ENCODE peak calls at places on chromosomes 6 and 20, in eight cellular contexts. K, B, Y, O, C, Q, I and E are unnamed samples.
A peak's percentile ranks its signal among the peaks of the same experiment; 100 is the strongest.

GRCh38 chr6:20924911-20925543 is 390.8 kb downstream of the CDKAL1 start:
- DNase-seq in K (no peak), B (no peak), Y (no peak), O (no peak), C (no peak), Q (no peak), I (no peak), E (no peak)

GRCh38 chr6:6811151-6812002 is 222.9 kb downstream of the LY86 start:
- DNase-seq in K (peak; percentile 47), B (no peak), Y (peak; percentile 65), O (no peak), C (no peak), Q (no peak), I (peak; percentile 61), E (no peak)

GRCh38 chr6:56387621-56388413 is 140.4 kb upstream of the COL21A1 start:
- DNase-seq in K (no peak), B (no peak), Y (peak; percentile 31), O (peak; percentile 21), C (peak; percentile 58), Q (peak; percentile 63), I (peak; percentile 30), E (no peak)

GRCh38 chr6:32177182-32177787 is 920 bp upstream of the RNF5 start:
- DNase-seq in K (peak; percentile 83), B (no peak), Y (no peak), O (no peak), C (no peak), Q (no peak), I (peak; percentile 40), E (no peak)

GRCh38 chr20:51510961-51511360 is 31.6 kb downstream of the NFATC2 start:
- DNase-seq in K (no peak), B (no peak), Y (no peak), O (no peak), C (no peak), Q (no peak), I (no peak), E (no peak)

GRCh38 chr6:144434308-144434990 is 149.3 kb downstream of the UTRN start:
- DNase-seq in K (no peak), B (no peak), Y (no peak), O (no peak), C (no peak), Q (no peak), I (no peak), E (no peak)

GRCh38 chr6:109840796-109841195 is 137.3 kb upstream of the GPR6 start:
- DNase-seq in K (no peak), B (no peak), Y (no peak), O (no peak), C (no peak), Q (no peak), I (no peak), E (no peak)

GRCh38 chr6:33217681-33218080 is 9.4 kb downstream of the RING1 start:
- DNase-seq in K (no peak), B (no peak), Y (no peak), O (no peak), C (no peak), Q (no peak), I (no peak), E (no peak)

GRCh38 chr20:15902493-15902892 is 670.8 kb downstream of the KIF16B start:
- DNase-seq in K (peak; percentile 29), B (no peak), Y (no peak), O (no peak), C (no peak), Q (no peak), I (no peak), E (no peak)

GRCh38 chr6:10305740-10306423 is 109.0 kb downstream of the TFAP2A start:
- DNase-seq in K (no peak), B (no peak), Y (no peak), O (no peak), C (no peak), Q (no peak), I (no peak), E (no peak)

GRCh38 chr6:111781055-111781708 is 92.1 kb downstream of the FYN start:
- DNase-seq in K (no peak), B (no peak), Y (no peak), O (no peak), C (no peak), Q (no peak), I (no peak), E (no peak)

GRCh38 chr6:12404651-12405050 is 114.5 kb downstream of the EDN1 start:
- DNase-seq in K (no peak), B (no peak), Y (no peak), O (no peak), C (peak; percentile 35), Q (no peak), I (no peak), E (no peak)

GRCh38 chr6:107718341-107718740 is 105.8 kb downstream of the SCML4 start:
- DNase-seq in K (no peak), B (no peak), Y (no peak), O (no peak), C (no peak), Q (no peak), I (no peak), E (no peak)

GRCh38 chr6:134176283-134176975 is 124.0 kb upstream of the SLC2A12 start:
- DNase-seq in K (peak; percentile 69), B (peak; percentile 86), Y (peak; percentile 62), O (peak; percentile 38), C (peak; percentile 70), Q (peak; percentile 66), I (peak; percentile 74), E (no peak)

GRCh38 chr6:81937296-81937937 is 184.9 kb upstream of the TENT5A start:
- DNase-seq in K (no peak), B (no peak), Y (no peak), O (no peak), C (no peak), Q (no peak), I (no peak), E (no peak)

GRCh38 chr6:28383235-28384142 is 16.1 kb downstream of the ZSCAN12 start:
- DNase-seq in K (peak; percentile 95), B (peak; percentile 91), Y (peak; percentile 88), O (peak; percentile 9), C (peak; percentile 90), Q (peak; percentile 91), I (peak; percentile 89), E (no peak)

GRCh38 chr20:38447931-38448675 is 13.0 kb upstream of the SNHG17 start:
- DNase-seq in K (no peak), B (no peak), Y (no peak), O (no peak), C (no peak), Q (no peak), I (no peak), E (no peak)

GRCh38 chr20:47397652-47398301 is 41.3 kb upstream of the ZMYND8 start:
- DNase-seq in K (no peak), B (peak; percentile 1), Y (no peak), O (no peak), C (no peak), Q (no peak), I (no peak), E (no peak)

GRCh38 chr20:34637245-34638185 is 39.4 kb downstream of the PIGU start:
- DNase-seq in K (no peak), B (no peak), Y (no peak), O (no peak), C (peak; percentile 48), Q (no peak), I (no peak), E (no peak)

GRCh38 chr6:100296810-100297544 is 167.7 kb downstream of the SIM1 start:
- DNase-seq in K (no peak), B (no peak), Y (no peak), O (no peak), C (no peak), Q (no peak), I (no peak), E (no peak)

GRCh38 chr20:6140947-6141346 is 18.1 kb upstream of the FERMT1 start:
- DNase-seq in K (peak; percentile 14), B (no peak), Y (no peak), O (no peak), C (no peak), Q (no peak), I (no peak), E (no peak)
- H3K4me3 ChIP-seq in K (no peak overlapping the region), B (no peak overlapping the region), Y (no peak overlapping the region), O (no peak overlapping the region), C (no peak overlapping the region), Q (no peak overlapping the region), I (no peak overlapping the region), E (no peak overlapping the region)

DNA sequence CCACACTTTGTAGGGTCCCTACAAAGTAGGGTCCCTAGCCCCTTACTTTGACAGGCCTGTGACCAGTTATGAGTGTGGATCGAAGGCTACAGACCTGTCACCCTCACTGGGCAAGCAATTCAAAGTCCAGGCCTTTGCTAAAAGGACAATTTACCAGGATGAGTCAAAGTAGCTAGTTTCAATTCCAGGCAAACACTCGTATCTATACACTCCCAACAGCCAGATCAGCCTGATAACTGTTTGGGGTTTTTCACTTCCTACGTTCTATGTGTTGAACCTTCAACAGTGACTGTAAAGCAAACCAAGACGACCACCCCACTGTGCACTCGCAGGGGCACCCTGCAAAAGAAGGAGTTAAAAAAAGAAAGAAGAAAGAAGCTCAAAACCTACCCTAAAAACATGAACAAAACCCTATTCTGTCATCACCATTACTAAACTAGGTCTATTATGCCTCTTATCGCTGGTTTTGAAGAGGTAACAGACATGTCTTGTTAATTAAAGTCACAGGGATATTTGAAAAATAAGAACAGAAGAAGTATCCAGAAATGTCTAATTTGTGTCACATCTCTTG is 3.2 kb downstream of the GFOD1 start:
- DNase-seq in K (no peak), B (no peak), Y (no peak), O (no peak), C (no peak), Q (no peak), I (no peak), E (no peak)
- H3K4me1 ChIP-seq in K (peaks cover 9% of the 10 kb centered on the region), B (peaks cover 20% of the 10 kb centered on the region), Y (peaks cover 35% of the 10 kb centered on the region), O (peaks cover 7% of the 10 kb centered on the region), C (peaks cover 65% of the 10 kb centered on the region), Q (peaks cover 3% of the 10 kb centered on the region), I (no peaks in the 10 kb centered on the region), E (peaks cover 8% of the 10 kb centered on the region)

DNA sequence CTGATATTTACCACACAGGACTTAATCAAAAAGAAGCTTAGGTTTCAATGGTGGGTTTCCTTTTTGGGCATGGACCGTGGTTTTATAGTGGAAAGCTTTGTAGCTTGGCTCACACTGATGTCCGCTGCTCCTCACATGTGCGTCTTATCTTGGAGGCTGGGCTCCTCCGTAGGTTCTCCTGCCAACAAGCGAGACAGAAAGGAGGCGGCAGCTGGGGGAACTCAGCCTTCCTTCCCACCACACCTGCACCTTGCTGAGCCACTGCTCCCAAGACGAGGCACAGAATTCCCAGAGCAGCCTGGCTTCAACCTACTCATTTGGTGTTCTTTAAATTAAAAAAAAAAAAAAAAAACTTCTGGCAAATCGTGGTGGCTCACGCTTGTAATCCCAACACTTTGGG is 235.5 kb upstream of the QKI start:
- DNase-seq in K (no peak), B (no peak), Y (no peak), O (no peak), C (no peak), Q (no peak), I (no peak), E (no peak)
- H3K27ac ChIP-seq in K (no peak overlapping the region), B (no peak overlapping the region), Y (no peak overlapping the region), O (no peak overlapping the region), C (no peak overlapping the region), Q (no peak overlapping the region), I (no peak overlapping the region), E (no peak overlapping the region)

DNA sequence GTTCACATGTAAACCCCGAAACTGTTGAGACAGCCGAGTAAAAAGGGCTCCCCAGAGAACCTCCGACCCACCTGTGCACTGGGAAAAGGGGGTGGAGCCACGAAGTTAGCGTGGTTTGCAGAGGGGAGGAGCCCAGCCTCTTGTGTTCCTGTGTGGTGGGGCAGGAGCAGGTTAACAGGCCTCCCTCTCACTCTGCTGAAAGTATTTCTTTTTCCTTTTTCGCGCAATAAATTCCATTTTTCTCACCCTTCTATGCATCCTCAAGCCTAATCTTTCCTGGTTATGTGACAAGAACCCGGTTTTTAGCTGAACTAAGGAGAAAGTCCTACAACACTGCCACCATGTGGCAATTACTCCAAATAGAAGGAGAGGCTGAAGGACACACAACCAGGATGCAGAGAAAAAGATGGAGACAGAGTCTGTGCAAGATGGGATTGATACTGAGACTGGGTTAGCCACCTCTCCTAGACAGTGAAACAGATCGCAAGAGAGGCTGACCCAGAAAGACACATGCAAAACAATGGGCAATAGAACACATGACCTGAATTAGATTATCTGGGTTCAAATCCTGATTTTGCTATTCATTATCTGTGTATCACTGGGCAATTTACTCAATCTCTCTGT is 168.7 kb upstream of the PRSS16 start:
- DNase-seq in K (peak; percentile 75), B (no peak), Y (peak; percentile 31), O (no peak), C (no peak), Q (no peak), I (peak; percentile 27), E (no peak)
- H3K4me3 ChIP-seq in K (peak overlapping the region; percentile 71), B (peak overlapping the region; percentile 16), Y (peak overlapping the region; percentile 25), O (peak overlapping the region; percentile 28), C (no peak overlapping the region), Q (peak overlapping the region; percentile 23), I (peak overlapping the region; percentile 38), E (peak overlapping the region; percentile 39)